ENCODE peak calls at places on chromosome 18, in nine cellular contexts. V is Peyer's patch, P is tibial nerve, S is HepG2, C is prostate gland, M is body of pancreas, K is breast epithelium, T is stomach, Z is sigmoid colon. I is an unnamed sample.

GRCh38 chr18:54125429-54125828 is 99.0 kb downstream of the MBD2 start:
- DNase-seq in T (no peak), Z (no peak), V (no peak), S (no peak), P (no peak), C (no peak), K (no peak), M (no peak), I (no peak)

GRCh38 chr18:23887493-23887892 is 127.1 kb upstream of the TTC39C start:
- DNase-seq in T (no peak), C (no peak), P (no peak), M (peak), S (no peak), Z (no peak), K (no peak), V (no peak), I (no peak)

GRCh38 chr18:56067216-56067611 is 479.2 kb upstream of the TCF4 start:
- DNase-seq in T (no peak), M (no peak), K (no peak), C (no peak), S (no peak), V (no peak), P (no peak), Z (no peak), I (no peak)

GRCh38 chr18:40056085-40056484 is 1898.9 kb upstream of the PIK3C3 start:
- DNase-seq in S (no peak), P (no peak), M (peak), Z (no peak), T (no peak), V (no peak), C (no peak), K (no peak), I (no peak)

GRCh38 chr18:9104244-9104901 is 1.9 kb downstream of the NDUFV2 start:
- DNase-seq in M (no peak), S (no peak), V (no peak), C (no peak), P (no peak), K (no peak), Z (no peak), T (no peak), I (no peak)

GRCh38 chr18:61039251-61039650 is 294.0 kb upstream of the CDH20 start:
- DNase-seq in T (no peak), P (no peak), V (no peak), M (no peak), K (no peak), C (no peak), Z (no peak), S (no peak), I (no peak)

GRCh38 chr18:39359636-39360035 is 1794.0 kb upstream of the CELF4 start:
- DNase-seq in V (no peak), C (no peak), P (no peak), S (no peak), K (no peak), Z (no peak), T (no peak), M (no peak), I (no peak)

GRCh38 chr18:58212274-58212673 is 168.2 kb downstream of the NEDD4L start:
- DNase-seq in T (no peak), K (no peak), C (no peak), P (no peak), M (no peak), Z (no peak), V (no peak), S (no peak), I (no peak)

GRCh38 chr18:9335255-9336045 is 877 bp downstream of the TWSG1 start:
- DNase-seq in Z (no peak), S (no peak), T (no peak), P (no peak), K (no peak), M (no peak), C (no peak), V (no peak), I (no peak)

GRCh38 chr18:11883153-11883552 is 25.0 kb downstream of the MPPE1 start:
- DNase-seq in T (no peak), S (no peak), Z (no peak), V (no peak), C (no peak), K (no peak), P (no peak), M (no peak), I (no peak)

GRCh38 chr18:32243358-32243757 is 53.5 kb downstream of the MEP1B start:
- DNase-seq in Z (no peak), T (no peak), M (no peak), S (no peak), P (no peak), C (no peak), K (no peak), V (no peak), I (no peak)

GRCh38 chr18:61893971-61894750 is 1.4 kb upstream of the RNF152 start:
- DNase-seq in M (peak), K (peak), V (peak), S (peak), P (peak), T (peak), Z (peak), C (peak), I (peak)

GRCh38 chr18:31042391-31043181 is at the start of gene DSC3:
- DNase-seq in Z (no peak), T (no peak), S (no peak), C (peak), P (no peak), V (peak), K (no peak), M (peak), I (no peak)

GRCh38 chr18:28063181-28063790 is 113.6 kb downstream of the CDH2 start:
- DNase-seq in M (no peak), Z (no peak), T (no peak), K (no peak), P (no peak), C (no peak), V (no peak), S (no peak), I (no peak)

GRCh38 chr18:50297621-50298442 is 10.3 kb upstream of the CXXC1 start:
- DNase-seq in M (peak), S (no peak), P (peak), T (peak), C (no peak), V (peak), K (peak), Z (peak), I (no peak)

GRCh38 chr18:28594034-28594433 is 417.1 kb upstream of the CDH2 start:
- DNase-seq in M (no peak), S (no peak), T (no peak), Z (no peak), V (no peak), K (no peak), P (no peak), C (no peak), I (no peak)

GRCh38 chr18:71371951-71372605 is 1083.2 kb downstream of the SOCS6 start:
- DNase-seq in S (no peak), M (no peak), T (no peak), K (no peak), P (no peak), V (no peak), C (no peak), Z (no peak), I (no peak)

GRCh38 chr18:48832961-48833700 is 117.6 kb downstream of the SMAD7 start:
- DNase-seq in C (no peak), S (no peak), M (peak), P (no peak), T (peak), Z (no peak), K (no peak), V (peak), I (peak)

GRCh38 chr18:61637319-61637718 is 255.5 kb downstream of the RNF152 start:
- DNase-seq in V (peak), Z (no peak), C (no peak), K (no peak), M (peak), S (no peak), P (no peak), T (peak), I (no peak)

GRCh38 chr18:63043516-63043915 is 276.1 kb downstream of the BCL2 start:
- DNase-seq in C (no peak), Z (no peak), V (no peak), K (no peak), M (no peak), P (no peak), T (no peak), S (no peak), I (no peak)

GRCh38 chr18:36825526-36825925 is 3.3 kb downstream of the TPGS2 start:
- DNase-seq in C (no peak), T (no peak), S (no peak), Z (no peak), K (no peak), P (no peak), V (no peak), M (no peak), I (no peak)

GRCh38 chr18:78582131-78582789 is 397.4 kb upstream of the SALL3 start:
- DNase-seq in Z (no peak), C (no peak), K (no peak), V (no peak), M (no peak), P (no peak), S (no peak), T (peak), I (no peak)

GRCh38 chr18:48609820-48610815 is 71.3 kb downstream of the CTIF start:
- DNase-seq in C (no peak), P (no peak), V (no peak), T (no peak), S (no peak), M (no peak), Z (no peak), K (no peak), I (no peak)

GRCh38 chr18:39571511-39571910 is 2005.9 kb upstream of the CELF4 start:
- DNase-seq in V (no peak), M (peak), K (no peak), T (no peak), P (no peak), C (no peak), Z (no peak), S (peak), I (no peak)

GRCh38 chr18:10291568-10291981 is 162.9 kb upstream of the APCDD1 start:
- DNase-seq in S (no peak), V (no peak), K (no peak), Z (peak), C (no peak), P (no peak), M (peak), T (no peak), I (no peak)

GRCh38 chr18:48002933-48003365 is 72.5 kb upstream of the SMAD2 start:
- DNase-seq in P (no peak), S (no peak), T (peak), K (no peak), M (peak), C (no peak), Z (no peak), V (peak), I (peak)

GRCh38 chr18:53153800-53154199 is 813.8 kb downstream of the DCC start:
- DNase-seq in S (no peak), Z (no peak), P (no peak), V (no peak), M (no peak), K (no peak), T (no peak), C (no peak), I (no peak)

GRCh38 chr18:6249110-6249680 is 165.5 kb downstream of the L3MBTL4 start:
- DNase-seq in S (no peak), M (no peak), C (no peak), Z (no peak), P (no peak), V (no peak), K (no peak), T (no peak), I (no peak)

GRCh38 chr18:21704603-21705364 is at the start of gene ABHD3:
- DNase-seq in V (peak), M (peak), Z (peak), C (peak), K (peak), P (peak), T (peak), S (peak), I (peak)
- TF ChIP-seq POLR2A in V (peak), M (peak), Z (peak), C (peak), K (no peak), P (peak), T (peak), S (peak), I (peak)

GRCh38 chr18:79680100-79680879 is 687 bp downstream of the CTDP1 start:
- DNase-seq in K (no peak), S (peak), V (no peak), C (peak), M (peak), Z (no peak), P (peak), T (peak), I (peak)

GRCh38 chr18:79679552-79680099 is at the start of gene CTDP1:
- DNase-seq in T (peak), M (peak), K (peak), V (peak), P (peak), C (peak), S (peak), Z (peak), I (peak)

GRCh38 chr18:79677221-79677620 is 2.4 kb upstream of the CTDP1 start:
- DNase-seq in V (no peak), K (no peak), C (no peak), M (no peak), T (no peak), S (no peak), P (no peak), Z (no peak), I (no peak)

GRCh38 chr18:79677840-79678239 is 1.8 kb upstream of the CTDP1 start:
- DNase-seq in T (no peak), Z (no peak), C (no peak), K (no peak), S (no peak), M (no peak), P (no peak), V (no peak), I (no peak)

DNA sequence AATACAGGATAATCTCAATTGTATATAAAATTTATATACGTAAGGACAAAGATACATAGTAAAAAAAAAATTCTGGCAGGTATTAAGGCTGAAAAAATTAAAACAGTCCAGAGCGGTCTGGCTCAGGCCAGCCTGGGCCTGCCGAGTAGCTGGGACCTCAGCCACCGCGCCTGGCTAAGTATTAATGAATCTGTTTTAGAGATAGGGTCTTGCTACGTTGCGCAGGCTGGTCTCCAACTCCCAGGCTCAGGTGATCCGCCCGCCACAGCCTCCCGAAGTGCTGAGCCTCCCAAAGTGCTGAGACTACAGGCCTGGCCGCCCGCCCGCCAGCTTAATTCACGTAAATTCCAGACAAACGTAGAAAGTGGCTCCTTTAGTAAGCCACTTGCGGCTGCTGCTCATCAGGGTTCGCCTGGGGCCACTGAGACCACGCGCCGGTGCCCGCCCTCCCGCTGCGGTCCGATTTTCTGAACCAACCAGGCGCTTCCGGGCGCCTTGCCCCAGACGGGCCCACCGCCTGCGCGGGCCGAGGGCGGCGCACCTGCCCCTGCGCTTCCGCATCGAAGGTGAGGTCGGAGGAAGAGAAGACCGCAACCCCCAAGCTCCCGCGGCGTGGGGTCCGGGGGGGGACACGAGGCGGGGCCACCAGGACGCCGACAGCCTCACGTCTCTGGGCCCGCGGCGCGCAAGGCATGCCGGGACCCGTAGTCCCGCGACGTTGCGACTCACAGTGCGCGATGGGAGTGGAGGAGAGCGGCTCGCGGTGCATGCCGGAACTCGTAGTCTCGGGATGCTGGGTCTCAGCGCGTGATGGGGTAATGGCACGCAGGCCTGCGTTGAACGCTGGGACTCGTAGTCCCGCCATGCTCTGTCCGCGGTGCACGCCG is 695 bp upstream of the CTDP1 start:
- DNase-seq in K (peak), Z (peak), M (peak), V (peak), S (peak), C (peak), T (peak), P (peak), I (peak)
- TF ChIP-seq POLR2A in K (peak), Z (peak), M (peak), V (peak), S (peak), C (peak), T (no peak), P (no peak), I (peak)

DNA sequence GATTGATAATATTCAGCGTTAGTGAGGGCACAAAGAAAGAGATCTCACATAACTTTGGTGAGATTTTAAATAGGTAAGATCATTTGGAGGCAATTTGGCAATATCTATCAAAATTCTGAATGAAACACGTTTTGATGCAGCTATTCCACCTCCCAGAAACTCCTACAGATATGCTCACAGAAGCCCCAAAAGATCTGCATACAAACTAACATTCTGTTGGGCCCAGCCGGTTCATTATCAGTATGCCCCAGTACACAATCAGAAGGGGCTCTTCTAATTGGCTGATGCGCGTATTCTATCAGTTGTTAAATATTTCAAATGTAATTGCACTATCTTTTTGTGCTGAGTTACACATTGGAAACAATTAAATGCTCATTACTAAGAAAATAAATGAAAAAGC is 7.1 kb upstream of the TGIF1 start:
- DNase-seq in T (no peak), V (no peak), Z (no peak), C (no peak), P (no peak), M (no peak), S (no peak), K (no peak), I (no peak)
- TF ChIP-seq POLR2A in T (no peak), V (no peak), Z (no peak), C (no peak), P (no peak), M (no peak), S (no peak), K (no peak), I (no peak)

DNA sequence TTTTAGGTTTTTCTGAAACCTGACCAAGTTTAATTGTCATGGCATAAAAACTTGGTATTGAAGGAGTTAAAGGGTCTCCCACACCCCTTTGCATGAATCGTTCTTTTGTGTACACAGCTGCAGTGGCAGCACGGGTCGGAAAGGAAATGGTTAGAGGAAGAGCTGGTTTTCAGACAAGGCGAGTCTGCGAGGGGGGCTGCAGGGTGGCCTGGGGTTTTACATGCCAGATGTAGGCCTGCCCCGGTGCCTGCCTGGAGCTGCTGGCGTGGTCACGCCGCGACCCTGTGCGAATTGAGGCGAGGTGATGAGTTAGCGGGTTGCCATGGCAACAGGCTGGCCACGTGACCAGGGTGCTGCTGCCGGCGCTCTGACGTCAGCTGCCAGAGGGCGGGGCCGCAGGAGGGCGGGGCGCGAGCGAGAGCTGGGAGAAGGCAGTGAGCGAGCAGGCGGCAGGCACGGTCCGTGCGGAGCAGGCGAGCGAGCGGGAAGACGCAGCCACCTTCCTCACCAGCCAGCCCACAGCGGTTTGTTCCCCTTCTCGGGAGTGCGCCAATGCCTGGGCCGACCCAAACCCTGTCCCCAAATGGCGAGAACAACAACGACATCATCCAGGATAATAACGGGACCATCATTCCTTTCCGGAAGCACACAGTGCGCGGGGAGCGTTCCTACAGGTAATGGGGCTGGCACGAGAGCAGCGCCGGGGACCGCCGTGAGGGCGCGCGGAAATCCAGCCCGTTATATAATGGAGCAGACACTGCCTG is at the start of gene MAPRE2:
- DNase-seq in V (peak), Z (peak), T (peak), M (peak), S (peak), P (peak), C (peak), K (peak), I (peak)
- TF ChIP-seq POLR2A in V (peak), Z (peak), T (peak), M (peak), S (peak), P (peak), C (peak), K (peak), I (peak)

GRCh38 chr18:683531-683930 is 26.1 kb downstream of the TYMS start:
- DNase-seq in K (no peak), C (no peak), V (no peak), T (no peak), Z (no peak), M (no peak), S (no peak), P (no peak), I (no peak)

GRCh38 chr18:682833-683232 is 25.4 kb downstream of the TYMS start:
- DNase-seq in C (no peak), T (no peak), M (no peak), V (no peak), P (no peak), Z (no peak), K (no peak), S (peak), I (no peak)

GRCh38 chr18:685438-685837 is 27.0 kb downstream of the ENOSF1 start:
- DNase-seq in C (no peak), P (no peak), T (no peak), Z (no peak), S (no peak), K (no peak), V (no peak), M (no peak), I (no peak)

GRCh38 chr18:688322-688721 is 24.1 kb downstream of the ENOSF1 start:
- DNase-seq in T (no peak), V (no peak), K (no peak), Z (no peak), S (no peak), P (no peak), C (no peak), M (no peak), I (no peak)

GRCh38 chr18:686339-687111 is 25.9 kb downstream of the ENOSF1 start:
- DNase-seq in Z (no peak), C (no peak), P (no peak), K (no peak), T (no peak), M (no peak), S (no peak), V (no peak), I (no peak)
- TF ChIP-seq POLR2A in Z (no peak), C (no peak), P (no peak), K (no peak), T (no peak), M (no peak), S (no peak), V (no peak), I (no peak)

DNA sequence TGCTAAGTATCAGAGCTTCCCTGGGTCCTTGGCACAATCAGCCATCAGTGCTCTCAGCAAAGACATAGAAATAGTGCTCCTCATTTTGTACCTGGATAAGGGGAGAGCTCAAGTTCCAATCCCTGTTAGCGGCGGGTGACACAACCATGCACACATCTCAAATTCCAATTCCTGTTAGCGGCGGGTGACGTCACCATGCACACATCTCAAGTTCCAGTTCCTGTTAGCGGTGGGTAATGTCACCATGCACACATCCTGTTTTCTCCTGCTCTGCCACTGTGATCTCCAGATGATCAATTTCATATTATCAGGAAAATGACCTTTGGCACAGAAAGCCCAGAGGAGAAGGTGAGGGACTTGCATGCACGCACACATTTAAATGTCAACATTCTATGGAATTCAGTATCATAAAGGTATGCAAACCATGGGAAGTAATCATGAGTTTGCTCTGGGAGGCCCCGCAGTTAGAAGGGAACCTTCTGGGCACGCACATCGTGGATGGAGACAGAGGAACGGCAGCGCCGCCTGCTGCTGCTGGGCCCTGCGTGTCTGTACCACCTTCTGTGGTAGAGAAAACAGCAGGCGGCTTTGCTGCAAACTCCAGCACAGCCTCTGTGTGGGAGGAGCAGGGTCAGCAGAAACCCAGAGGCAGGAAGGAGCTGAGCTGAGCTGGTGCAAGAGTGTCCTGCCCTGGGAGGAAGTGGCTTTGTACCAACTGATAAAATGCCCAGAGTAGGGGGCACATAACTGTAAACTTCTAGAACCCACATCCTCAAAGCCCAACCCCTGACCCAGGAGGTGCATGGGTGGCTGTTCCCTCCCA is 77.8 kb downstream of the MBP start:
- DNase-seq in M (peak), K (no peak), V (peak), T (peak), P (peak), C (peak), S (peak), Z (peak), I (peak)
- TF ChIP-seq POLR2A in M (peak), K (no peak), V (no peak), T (no peak), P (no peak), C (no peak), S (no peak), Z (no peak), I (no peak)